ENCODE peak calls at places on chromosomes 12 and 14, in nine cellular contexts. One of them, this sample, is unnamed.

GRCh38 chr12:90216815-90217214 is 508.2 kb upstream of the ATP2B1 start:
- DNase-seq in AG10803: peak
- DNase-seq in ecto neural progenitor cell: no peak
- DNase-seq in cardiac muscle cell: no peak
- DNase-seq in GM23338: no peak
- DNase-seq in stromal cell of bone marrow: peak
- DNase-seq in H7: no peak
- DNase-seq in fibroblast of the aortic adventitia: peak
- DNase-seq in germinal center: no peak
- DNase-seq in this sample: no peak

GRCh38 chr12:114000861-114001260 is 34.7 kb upstream of the RBM19 start:
- DNase-seq in H7: no peak
- DNase-seq in germinal center: no peak
- DNase-seq in cardiac muscle cell: no peak
- DNase-seq in GM23338: no peak
- DNase-seq in AG10803: no peak
- DNase-seq in stromal cell of bone marrow: no peak
- DNase-seq in fibroblast of the aortic adventitia: no peak
- DNase-seq in ecto neural progenitor cell: no peak
- DNase-seq in this sample: no peak

GRCh38 chr12:110279976-110280783 is 867 bp upstream of the ATP2A2 start:
- DNase-seq in stromal cell of bone marrow: no peak
- DNase-seq in fibroblast of the aortic adventitia: peak
- DNase-seq in ecto neural progenitor cell: no peak
- DNase-seq in AG10803: peak
- DNase-seq in H7: peak
- DNase-seq in GM23338: peak
- DNase-seq in cardiac muscle cell: peak
- DNase-seq in germinal center: peak
- DNase-seq in this sample: peak

GRCh38 chr12:108367436-108367835 is 28.3 kb upstream of the CMKLR1 start:
- DNase-seq in fibroblast of the aortic adventitia: no peak
- DNase-seq in germinal center: no peak
- DNase-seq in H7: no peak
- DNase-seq in AG10803: peak
- DNase-seq in cardiac muscle cell: no peak
- DNase-seq in GM23338: no peak
- DNase-seq in stromal cell of bone marrow: peak
- DNase-seq in ecto neural progenitor cell: no peak
- DNase-seq in this sample: no peak

GRCh38 chr14:85601246-85601645 is 71.3 kb downstream of the FLRT2 start:
- DNase-seq in stromal cell of bone marrow: no peak
- DNase-seq in fibroblast of the aortic adventitia: no peak
- DNase-seq in AG10803: no peak
- DNase-seq in ecto neural progenitor cell: no peak
- DNase-seq in GM23338: no peak
- DNase-seq in H7: no peak
- DNase-seq in germinal center: no peak
- DNase-seq in cardiac muscle cell: no peak
- DNase-seq in this sample: no peak

GRCh38 chr14:55976219-55976618 is 142.0 kb upstream of the PELI2 start:
- DNase-seq in cardiac muscle cell: no peak
- DNase-seq in AG10803: no peak
- DNase-seq in germinal center: no peak
- DNase-seq in ecto neural progenitor cell: no peak
- DNase-seq in H7: no peak
- DNase-seq in fibroblast of the aortic adventitia: peak
- DNase-seq in GM23338: no peak
- DNase-seq in stromal cell of bone marrow: no peak
- DNase-seq in this sample: no peak

GRCh38 chr14:75861161-75861621 is 120.6 kb downstream of the TGFB3 start:
- DNase-seq in cardiac muscle cell: no peak
- DNase-seq in germinal center: no peak
- DNase-seq in GM23338: peak
- DNase-seq in fibroblast of the aortic adventitia: peak
- DNase-seq in H7: peak
- DNase-seq in stromal cell of bone marrow: no peak
- DNase-seq in ecto neural progenitor cell: no peak
- DNase-seq in AG10803: peak
- DNase-seq in this sample: no peak

GRCh38 chr14:78424311-78424710 is 254.1 kb downstream of the NRXN3 start:
- DNase-seq in ecto neural progenitor cell: no peak
- DNase-seq in GM23338: no peak
- DNase-seq in stromal cell of bone marrow: no peak
- DNase-seq in fibroblast of the aortic adventitia: no peak
- DNase-seq in germinal center: no peak
- DNase-seq in AG10803: no peak
- DNase-seq in H7: no peak
- DNase-seq in cardiac muscle cell: no peak
- DNase-seq in this sample: no peak

GRCh38 chr12:41514907-41515306 is 326.8 kb downstream of the PDZRN4 start:
- DNase-seq in AG10803: no peak
- DNase-seq in cardiac muscle cell: peak
- DNase-seq in GM23338: peak
- DNase-seq in fibroblast of the aortic adventitia: no peak
- DNase-seq in H7: peak
- DNase-seq in stromal cell of bone marrow: no peak
- DNase-seq in ecto neural progenitor cell: no peak
- DNase-seq in germinal center: no peak
- DNase-seq in this sample: no peak

GRCh38 chr14:88454886-88455285 is 69.4 kb downstream of the SPATA7 start:
- DNase-seq in stromal cell of bone marrow: no peak
- DNase-seq in GM23338: no peak
- DNase-seq in AG10803: peak
- DNase-seq in H7: no peak
- DNase-seq in germinal center: no peak
- DNase-seq in ecto neural progenitor cell: no peak
- DNase-seq in cardiac muscle cell: no peak
- DNase-seq in fibroblast of the aortic adventitia: no peak
- DNase-seq in this sample: no peak

GRCh38 chr12:125683748-125684381 is 618.6 kb downstream of the AACS start:
- DNase-seq in cardiac muscle cell: peak
- DNase-seq in germinal center: peak
- DNase-seq in AG10803: no peak
- DNase-seq in stromal cell of bone marrow: no peak
- DNase-seq in GM23338: peak
- DNase-seq in fibroblast of the aortic adventitia: no peak
- DNase-seq in ecto neural progenitor cell: peak
- DNase-seq in H7: peak
- DNase-seq in this sample: no peak

GRCh38 chr12:18389820-18390219 is 128.5 kb downstream of the PIK3C2G start:
- DNase-seq in GM23338: no peak
- DNase-seq in AG10803: no peak
- DNase-seq in stromal cell of bone marrow: no peak
- DNase-seq in H7: no peak
- DNase-seq in ecto neural progenitor cell: no peak
- DNase-seq in fibroblast of the aortic adventitia: no peak
- DNase-seq in cardiac muscle cell: no peak
- DNase-seq in germinal center: no peak
- DNase-seq in this sample: no peak

GRCh38 chr14:100662850-100663527 is 63.7 kb upstream of the DLK1 start:
- DNase-seq in ecto neural progenitor cell: peak
- DNase-seq in stromal cell of bone marrow: no peak
- DNase-seq in AG10803: peak
- DNase-seq in cardiac muscle cell: peak
- DNase-seq in H7: peak
- DNase-seq in fibroblast of the aortic adventitia: peak
- DNase-seq in GM23338: peak
- DNase-seq in germinal center: peak
- DNase-seq in this sample: no peak

GRCh38 chr12:108237272-108237671 is 101.8 kb downstream of the CMKLR1 start:
- DNase-seq in germinal center: no peak
- DNase-seq in AG10803: no peak
- DNase-seq in fibroblast of the aortic adventitia: no peak
- DNase-seq in stromal cell of bone marrow: no peak
- DNase-seq in GM23338: peak
- DNase-seq in H7: peak
- DNase-seq in cardiac muscle cell: no peak
- DNase-seq in ecto neural progenitor cell: no peak
- DNase-seq in this sample: no peak